ENCODE peak calls at places on chromosomes 3 and 15, in nine cellular contexts. K is aorta, M is left ventricle myocardium inferior, D is HepG2, C is GM23248, P is colonic mucosa, A is tibial artery, G is cardiac muscle cell, O is GM12878. E is an unnamed sample. For H3K4me1 and H3K36me3, the result is how much of the 10 kb centered on the place peaks cover.

GRCh38 chr3:9124725-9125124 is 124.7 kb downstream of the SRGAP3 start:
- DNase-seq in M (no peak), P (no peak), D (no peak), C (no peak), O (no peak), G (no peak), K (no peak), A (no peak), E (no peak)

GRCh38 chr3:160179906-160180305 is 45.3 kb upstream of the C3orf80 start:
- DNase-seq in A (no peak), D (no peak), G (no peak), M (no peak), C (no peak), P (no peak), O (no peak), K (no peak), E (no peak)

GRCh38 chr3:41095702-41096101 is 103.6 kb upstream of the CTNNB1 start:
- DNase-seq in K (no peak), G (no peak), O (no peak), A (no peak), C (no peak), P (no peak), M (no peak), D (no peak), E (no peak)

GRCh38 chr3:55296035-55296434 is 191.1 kb downstream of the WNT5A start:
- DNase-seq in G (no peak), M (no peak), O (no peak), C (peak), P (no peak), K (no peak), A (no peak), D (no peak), E (no peak)

GRCh38 chr3:160837394-160837975 is 81.5 kb downstream of the PPM1L start:
- DNase-seq in G (no peak), P (peak), D (no peak), M (no peak), C (no peak), K (no peak), A (no peak), O (no peak), E (no peak)

GRCh38 chr3:188899887-188900286 is 271.9 kb upstream of the TPRG1 start:
- DNase-seq in A (no peak), K (no peak), C (no peak), O (no peak), M (no peak), G (no peak), D (no peak), P (peak), E (no peak)

GRCh38 chr3:73401616-73402265 is 223.0 kb downstream of the PDZRN3 start:
- DNase-seq in C (peak), O (no peak), P (peak), G (peak), M (peak), A (no peak), D (no peak), K (no peak), E (peak)

GRCh38 chr15:52651868-52652267 is 27.3 kb downstream of the ATOSA start:
- DNase-seq in C (peak), P (peak), O (no peak), A (peak), M (peak), D (peak), G (peak), K (no peak), E (peak)

GRCh38 chr3:121885386-121885785 is 8.8 kb upstream of the SLC15A2 start:
- DNase-seq in G (no peak), K (no peak), A (no peak), M (no peak), O (no peak), C (no peak), P (no peak), D (no peak), E (no peak)

GRCh38 chr3:12663311-12663935 is 494 bp downstream of the RAF1 start:
- DNase-seq in D (no peak), A (peak), K (peak), M (peak), O (no peak), C (peak), P (peak), G (peak), E (peak)

GRCh38 chr3:149886957-149887356 is 73.9 kb downstream of the RNF13 start:
- DNase-seq in K (no peak), G (no peak), A (no peak), M (no peak), P (no peak), O (no peak), D (no peak), C (no peak), E (no peak)

GRCh38 chr15:78201281-78202190 is 32.8 kb downstream of the ACSBG1 start:
- DNase-seq in M (no peak), K (no peak), D (no peak), P (peak), O (no peak), G (no peak), A (no peak), C (no peak), E (no peak)

GRCh38 chr3:127961124-127961523 is 46.1 kb downstream of the KBTBD12 start:
- DNase-seq in G (no peak), K (no peak), M (no peak), O (no peak), A (no peak), P (no peak), D (no peak), C (no peak), E (no peak)

GRCh38 chr3:97340940-97341339 is 423.6 kb upstream of the ARL6 start:
- DNase-seq in M (no peak), P (no peak), A (no peak), C (no peak), O (no peak), D (no peak), G (no peak), K (no peak), E (no peak)

GRCh38 chr3:179179979-179180758 is 32.0 kb downstream of the PIK3CA start:
- DNase-seq in O (no peak), D (no peak), A (no peak), K (no peak), G (no peak), C (peak), P (no peak), M (no peak), E (no peak)

GRCh38 chr3:123342631-123343080 is 106.2 kb downstream of the ADCY5 start:
- DNase-seq in C (no peak), A (peak), O (no peak), P (no peak), G (no peak), K (peak), M (peak), D (no peak), E (no peak)

GRCh38 chr3:42023380-42023779 is 61.5 kb upstream of the ULK4 start:
- DNase-seq in P (no peak), D (no peak), C (no peak), O (no peak), G (no peak), M (no peak), A (no peak), K (no peak), E (no peak)

GRCh38 chr3:77256584-77257488 is 216.9 kb downstream of the ROBO2 start:
- DNase-seq in A (no peak), O (no peak), G (no peak), D (no peak), M (no peak), C (no peak), K (no peak), P (no peak), E (no peak)

GRCh38 chr3:112738366-112738765 is 97.4 kb upstream of the CCDC80 start:
- DNase-seq in O (no peak), K (no peak), C (peak), D (no peak), A (no peak), M (no peak), P (no peak), G (no peak), E (no peak)

GRCh38 chr3:112742934-112743333 is 102.0 kb upstream of the CCDC80 start:
- DNase-seq in O (no peak), A (no peak), K (no peak), M (no peak), P (no peak), D (no peak), G (no peak), C (no peak), E (no peak)

GRCh38 chr3:112739252-112739945 is 98.5 kb upstream of the CCDC80 start:
- DNase-seq in G (no peak), A (no peak), C (peak), M (no peak), D (no peak), K (no peak), O (no peak), P (no peak), E (no peak)

GRCh38 chr3:112741956-112742355 is 101.0 kb upstream of the CCDC80 start:
- DNase-seq in G (no peak), D (no peak), P (no peak), C (no peak), K (no peak), A (no peak), M (no peak), O (no peak), E (no peak)

DNA sequence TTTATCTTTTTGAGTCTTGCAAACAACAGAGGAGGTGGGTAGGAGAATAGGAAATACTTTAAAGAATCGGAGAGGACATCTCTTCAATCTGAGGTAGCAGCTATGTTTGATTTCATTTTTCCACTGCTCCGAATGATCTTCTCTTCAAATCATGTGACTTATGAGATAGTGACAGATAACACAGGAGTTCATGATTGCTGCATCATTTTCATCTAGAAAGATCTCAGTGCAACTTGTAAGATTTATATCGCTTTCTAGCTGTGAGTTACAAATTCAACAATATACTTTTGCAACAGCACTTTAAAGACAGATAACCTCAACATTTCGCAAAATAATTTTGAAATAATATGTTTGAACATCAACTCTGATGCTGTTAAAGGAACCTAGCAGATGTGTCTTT is 99.9 kb upstream of the CCDC80 start:
- DNase-seq in P (no peak), O (no peak), A (no peak), C (no peak), M (no peak), K (no peak), G (no peak), D (no peak), E (no peak)
- H3K4me1 ChIP-seq in P (under half), O (under half), A (under half), C (under half), M (under half), K (under half), G (under half), D (under half), E (under half)

GRCh38 chr3:14478943-14479550 is 61.1 kb downstream of the GRIP2 start:
- DNase-seq in G (no peak), K (peak), A (no peak), C (no peak), O (no peak), D (no peak), M (no peak), P (no peak), E (no peak)

GRCh38 chr3:14479591-14479990 is 60.6 kb downstream of the GRIP2 start:
- DNase-seq in D (no peak), P (no peak), C (no peak), M (no peak), G (no peak), A (no peak), O (no peak), K (peak), E (no peak)

GRCh38 chr3:14481018-14481645 is 59.0 kb downstream of the GRIP2 start:
- DNase-seq in P (no peak), O (no peak), A (no peak), G (no peak), M (no peak), C (no peak), K (peak), D (no peak), E (no peak)

GRCh38 chr3:14481646-14482036 is 58.5 kb downstream of the GRIP2 start:
- DNase-seq in A (no peak), G (no peak), P (no peak), M (no peak), O (no peak), K (peak), D (no peak), C (no peak), E (no peak)

DNA sequence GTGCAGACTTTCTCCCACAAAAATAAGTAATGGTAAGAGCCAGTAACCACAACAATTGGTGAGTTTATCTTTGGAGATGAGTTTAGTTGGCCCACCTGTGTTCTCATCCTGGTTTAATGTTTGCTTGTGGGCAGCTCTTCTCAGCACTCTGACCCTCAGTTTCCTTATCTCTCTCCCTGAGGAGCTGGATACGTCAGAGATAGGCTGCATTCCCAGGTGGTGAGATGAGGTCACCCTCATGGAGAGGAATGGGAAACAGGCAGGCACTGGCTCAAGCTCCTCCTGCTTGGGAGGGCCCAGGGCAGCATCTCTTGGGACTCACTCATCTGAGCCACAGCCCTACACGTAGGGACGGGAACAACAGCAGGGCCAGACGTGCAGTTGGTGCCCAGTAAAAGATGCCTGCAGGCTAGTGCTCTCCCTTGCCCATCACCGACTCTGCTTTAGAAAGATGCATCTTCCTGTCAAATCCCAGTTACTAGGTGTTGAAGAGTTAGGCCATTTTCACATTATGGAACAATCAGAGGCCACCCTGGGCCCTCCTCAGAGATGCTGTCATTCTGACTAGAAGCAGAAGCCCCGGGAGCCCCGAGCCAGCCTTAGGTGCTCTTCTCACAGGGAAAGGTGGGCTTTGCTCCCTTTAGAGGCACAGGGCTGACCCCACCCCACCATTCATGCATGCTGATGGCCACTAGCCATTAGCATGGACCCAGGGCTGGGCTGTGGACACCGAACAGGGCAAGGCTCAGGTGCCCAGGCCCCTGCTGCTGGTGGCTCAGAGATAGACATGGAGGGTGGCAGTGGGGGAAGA is 59.7 kb downstream of the GRIP2 start:
- DNase-seq in G (peak), C (no peak), P (no peak), K (peak), O (no peak), A (no peak), M (no peak), D (no peak), E (no peak)
- H3K36me3 ChIP-seq in G (under half), C (under half), P (under half), K (under half), O (under half), A (half or more), M (under half), D (half or more), E (under half)

GRCh38 chr3:141392018-141392370 is 23.7 kb downstream of the ZBTB38 start:
- DNase-seq in C (no peak), P (no peak), A (no peak), G (peak), K (no peak), D (no peak), O (no peak), M (no peak), E (no peak)
- H3K4me1 ChIP-seq in C (under half), P (under half), A (under half), G (under half), K (under half), D (half or more), O (under half), M (under half), E (under half)

DNA sequence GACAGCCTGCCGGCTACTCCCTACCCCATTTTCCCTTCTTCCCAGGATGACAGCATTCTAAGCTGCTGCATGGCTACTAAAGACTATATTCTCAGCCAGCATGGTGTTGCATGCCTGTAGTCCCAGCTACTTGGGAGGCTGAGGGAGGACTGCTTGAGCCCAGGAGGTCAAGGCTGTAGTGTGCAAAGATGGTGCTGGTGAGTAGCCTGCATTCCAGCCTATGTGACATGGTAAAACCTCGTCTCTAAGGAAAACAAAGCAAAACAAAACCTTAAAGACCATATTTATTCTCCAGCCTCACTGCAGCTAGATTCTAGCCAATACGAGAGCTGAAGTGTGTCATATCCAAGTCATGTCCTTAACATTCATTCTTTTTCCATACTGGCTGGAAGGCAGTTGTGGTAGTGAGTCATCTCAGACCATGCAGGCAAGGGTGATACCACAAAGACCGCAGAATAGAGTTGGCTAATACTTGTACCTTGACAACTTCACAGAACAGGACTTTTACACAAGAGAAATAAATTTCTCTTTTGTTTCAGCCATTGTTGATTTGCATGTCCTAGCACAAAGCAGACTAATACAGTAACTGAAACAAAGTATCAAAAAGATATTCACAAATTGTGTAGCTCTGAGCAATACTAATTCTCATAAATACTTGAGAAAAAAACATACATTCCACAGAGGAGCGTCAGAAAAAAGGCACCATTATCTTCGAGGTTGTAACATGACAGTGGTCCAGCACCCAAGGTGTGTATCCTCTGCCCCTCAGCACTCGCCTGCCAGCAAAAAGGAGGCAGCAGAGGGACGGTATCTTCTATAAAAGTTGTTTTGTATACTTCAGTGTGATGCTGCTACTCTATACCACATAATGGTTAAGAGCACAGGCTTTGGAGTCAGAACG is 14.8 kb downstream of the PBRM1 start:
- DNase-seq in P (no peak), K (no peak), G (no peak), D (peak), O (peak), C (peak), M (no peak), A (no peak), E (no peak)
- H3K36me3 ChIP-seq in P (under half), K (under half), G (under half), D (under half), O (under half), C (under half), M (half or more), A (half or more), E (under half)

GRCh38 chr3:175129126-175129525 is 270.0 kb downstream of the NAALADL2 start:
- DNase-seq in K (no peak), A (no peak), O (no peak), G (no peak), M (no peak), C (peak), D (no peak), P (no peak), E (no peak)
- H3K4me1 ChIP-seq in K (under half), A (under half), O (under half), G (under half), M (under half), C (under half), D (under half), P (under half), E (under half)

GRCh38 chr15:55196011-55196410 is 730 bp downstream of the RSL24D1 start:
- DNase-seq in A (no peak), P (peak), K (no peak), M (no peak), O (no peak), C (peak), G (no peak), D (no peak), E (no peak)
- H3K36me3 ChIP-seq in A (under half), P (under half), K (under half), M (under half), O (under half), C (under half), G (under half), D (under half), E (under half)

DNA sequence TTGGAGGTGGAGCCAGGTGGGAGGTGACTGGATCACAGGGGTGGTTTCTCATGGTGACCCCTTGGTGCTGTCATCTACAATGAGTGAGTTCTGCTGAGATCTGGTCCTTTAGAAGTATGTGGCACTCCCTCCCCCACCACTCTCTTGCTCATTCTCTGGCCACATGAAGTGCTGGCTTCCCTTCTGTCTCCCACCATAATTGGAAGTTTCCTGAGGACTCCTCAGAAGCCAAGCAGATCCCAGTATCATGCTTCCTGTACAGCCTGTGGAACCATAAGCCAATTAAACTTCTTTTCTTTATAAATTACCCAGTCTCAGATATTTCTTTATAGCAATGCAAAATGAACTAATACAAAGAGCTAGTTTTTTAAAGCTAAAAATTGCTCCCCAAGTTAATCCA is 54.7 kb downstream of the SLC41A3 start:
- DNase-seq in P (peak), G (no peak), K (no peak), O (no peak), M (no peak), D (no peak), A (no peak), C (no peak), E (no peak)
- H3K4me1 ChIP-seq in P (under half), G (under half), K (under half), O (under half), M (under half), D (under half), A (under half), C (under half), E (under half)

GRCh38 chr15:98923579-98923978 is 84.0 kb downstream of the PGPEP1L start:
- DNase-seq in A (no peak), P (no peak), K (no peak), O (no peak), G (no peak), D (no peak), M (no peak), C (no peak), E (no peak)
- H3K36me3 ChIP-seq in A (half or more), P (under half), K (under half), O (under half), G (under half), D (half or more), M (half or more), C (under half), E (under half)

E was measured in uterus.